ENCODE peak calls at places on chromosome 5, in seven cellular contexts. T is sigmoid colon, C is H1, Y is heart left ventricle, Q is uterus, E is A549, R is transverse colon. O is an unnamed sample.

GRCh38 chr5:145345883-145346282 is 489.3 kb downstream of the PRELID2 start:
- DNase-seq in T (no peak), C (no peak), Y (no peak), Q (no peak), E (no peak), R (no peak), O (no peak)

GRCh38 chr5:98109561-98110006 is 663.9 kb upstream of the RGMB start:
- DNase-seq in T (no peak), C (no peak), Y (no peak), Q (no peak), E (no peak), R (no peak), O (no peak)

GRCh38 chr5:137098663-137099062 is 400.5 kb downstream of the SPOCK1 start:
- DNase-seq in T (no peak), C (no peak), Y (no peak), Q (no peak), E (no peak), R (no peak), O (no peak)

GRCh38 chr5:80894083-80894482 is 66.1 kb upstream of the RASGRF2 start:
- DNase-seq in T (no peak), C (no peak), Y (no peak), Q (no peak), E (no peak), R (no peak), O (no peak)

GRCh38 chr5:73964352-73964751 is 338.4 kb downstream of the ARHGEF28 start:
- DNase-seq in T (no peak), C (no peak), Y (no peak), Q (no peak), E (no peak), R (no peak), O (no peak)

GRCh38 chr5:110346893-110347358 is 379.5 kb downstream of the TMEM232 start:
- DNase-seq in T (no peak), C (no peak), Y (no peak), Q (no peak), E (no peak), R (no peak), O (no peak)

GRCh38 chr5:138752951-138753793 is at the start of gene CTNNA1:
- DNase-seq in T (peak; percentile 89), C (no peak), Y (peak; percentile 90), Q (peak; percentile 83), E (peak; percentile 84), R (peak; percentile 86), O (peak; percentile 74)

GRCh38 chr5:81757404-81757803 is 6.5 kb upstream of the SSBP2 start:
- DNase-seq in T (no peak), C (no peak), Y (no peak), Q (no peak), E (no peak), R (no peak), O (no peak)

GRCh38 chr5:168780888-168781287 is 201.7 kb upstream of the PANK3 start:
- DNase-seq in T (no peak), C (no peak), Y (no peak), Q (no peak), E (no peak), R (no peak), O (no peak)

GRCh38 chr5:132759114-132760042 is 12.2 kb downstream of the CCNI2 start:
- DNase-seq in T (no peak), C (no peak), Y (no peak), Q (no peak), E (no peak), R (peak; percentile 5), O (no peak)

GRCh38 chr5:73213566-73213998 is 40.6 kb downstream of the TMEM174 start:
- DNase-seq in T (no peak), C (no peak), Y (no peak), Q (no peak), E (no peak), R (no peak), O (no peak)

GRCh38 chr5:125043781-125044391 is 297.4 kb upstream of the ZNF608 start:
- DNase-seq in T (no peak), C (no peak), Y (peak; percentile 86), Q (peak; percentile 34), E (peak; percentile 40), R (peak; percentile 23), O (peak; percentile 96)

GRCh38 chr5:136375920-136376319 is 10.6 kb upstream of the TRPC7 start:
- DNase-seq in T (no peak), C (no peak), Y (no peak), Q (no peak), E (no peak), R (no peak), O (no peak)

GRCh38 chr5:134397196-134397595 is 14.5 kb downstream of the CDKN2AIPNL start:
- DNase-seq in T (no peak), C (no peak), Y (no peak), Q (no peak), E (no peak), R (no peak), O (no peak)

GRCh38 chr5:95644351-95645042 is 2.1 kb upstream of the RFESD start:
- DNase-seq in T (peak; percentile 80), C (no peak), Y (no peak), Q (peak; percentile 38), E (peak; percentile 49), R (peak; percentile 63), O (peak; percentile 49)

GRCh38 chr5:178465228-178465860 is 124.8 kb downstream of the COL23A1 start:
- DNase-seq in T (no peak), C (no peak), Y (no peak), Q (no peak), E (no peak), R (no peak), O (no peak)

GRCh38 chr5:177963966-177964365 is 32.1 kb downstream of the PROP1 start:
- DNase-seq in T (no peak), C (no peak), Y (no peak), Q (no peak), E (no peak), R (no peak), O (no peak)

DNA sequence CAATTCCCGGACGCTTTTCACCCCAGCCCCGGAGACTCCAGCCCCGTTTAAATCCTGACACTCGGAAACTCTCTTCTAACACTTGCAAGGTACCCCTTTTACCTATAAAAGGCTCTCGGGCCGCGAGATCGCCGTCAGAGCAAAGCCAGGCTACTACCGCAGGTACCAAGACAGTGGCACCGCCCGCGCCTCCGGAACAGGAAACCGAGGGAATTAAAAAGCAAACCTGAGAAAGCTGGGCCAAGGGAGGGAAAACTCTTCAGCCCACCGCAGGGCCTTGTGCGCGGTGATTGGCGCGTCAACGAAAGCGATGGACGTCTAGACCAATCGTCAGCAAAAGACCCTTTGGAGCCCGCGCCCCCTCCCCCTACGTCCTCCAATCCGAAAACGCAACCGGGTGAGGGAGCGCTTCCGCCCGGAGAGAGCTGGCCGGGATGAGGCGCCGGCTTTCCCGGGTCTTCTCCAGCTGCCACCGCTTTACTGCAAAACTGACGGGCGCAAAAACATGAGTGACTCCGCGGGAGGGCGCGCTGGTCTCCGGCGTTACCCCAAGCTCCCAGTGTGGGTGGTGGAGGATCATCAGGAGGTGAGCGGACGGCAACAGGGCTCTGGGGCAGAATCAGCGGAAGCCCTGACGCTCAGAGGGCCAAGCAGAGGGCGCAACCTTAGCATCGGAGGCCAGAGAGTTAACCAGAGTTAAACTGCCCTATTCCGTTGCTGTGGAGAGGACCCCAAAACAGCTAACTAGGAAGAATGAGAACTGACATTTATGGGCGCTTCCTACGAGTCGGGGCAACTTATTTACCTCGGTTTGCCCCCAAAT is at the start of the genes C5orf22 and DROSHA:
- DNase-seq in T (peak; percentile 98), C (peak; percentile 88), Y (peak; percentile 96), Q (peak; percentile 92), E (peak; percentile 89), R (peak; percentile 96), O (peak; percentile 96)
- TF ChIP-seq POLR2A in T (no peak), C (peak; percentile 76), Y (no peak), Q (peak; percentile 61), E (peak; percentile 66), R (peak; percentile 68), O (peak; percentile 8)

DNA sequence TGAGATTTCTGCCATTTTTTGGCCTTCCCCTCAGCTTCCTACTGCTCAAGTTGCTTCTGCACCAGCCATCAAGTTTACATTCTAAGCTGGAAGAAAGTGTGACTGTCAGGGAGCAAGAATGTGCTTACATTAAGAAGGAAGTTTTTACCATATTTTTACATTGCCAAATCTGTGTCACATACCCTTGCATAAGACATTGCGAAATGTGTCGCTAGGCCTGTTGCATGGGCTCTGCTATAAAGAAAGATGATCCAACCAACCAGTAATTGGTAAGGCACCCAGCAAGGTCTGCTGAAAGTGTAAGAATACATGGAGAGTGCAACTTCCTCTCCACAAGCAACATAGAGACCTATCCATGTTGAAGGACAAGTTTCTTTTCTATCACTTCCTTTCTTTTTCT is 260.3 kb upstream of the CDH10 start:
- DNase-seq in T (no peak), C (no peak), Y (no peak), Q (no peak), E (no peak), R (no peak), O (no peak)
- TF ChIP-seq CTCF in T (no peak), C (no peak), Y (no peak), Q (no peak), E (no peak), R (no peak), O (no peak)

DNA sequence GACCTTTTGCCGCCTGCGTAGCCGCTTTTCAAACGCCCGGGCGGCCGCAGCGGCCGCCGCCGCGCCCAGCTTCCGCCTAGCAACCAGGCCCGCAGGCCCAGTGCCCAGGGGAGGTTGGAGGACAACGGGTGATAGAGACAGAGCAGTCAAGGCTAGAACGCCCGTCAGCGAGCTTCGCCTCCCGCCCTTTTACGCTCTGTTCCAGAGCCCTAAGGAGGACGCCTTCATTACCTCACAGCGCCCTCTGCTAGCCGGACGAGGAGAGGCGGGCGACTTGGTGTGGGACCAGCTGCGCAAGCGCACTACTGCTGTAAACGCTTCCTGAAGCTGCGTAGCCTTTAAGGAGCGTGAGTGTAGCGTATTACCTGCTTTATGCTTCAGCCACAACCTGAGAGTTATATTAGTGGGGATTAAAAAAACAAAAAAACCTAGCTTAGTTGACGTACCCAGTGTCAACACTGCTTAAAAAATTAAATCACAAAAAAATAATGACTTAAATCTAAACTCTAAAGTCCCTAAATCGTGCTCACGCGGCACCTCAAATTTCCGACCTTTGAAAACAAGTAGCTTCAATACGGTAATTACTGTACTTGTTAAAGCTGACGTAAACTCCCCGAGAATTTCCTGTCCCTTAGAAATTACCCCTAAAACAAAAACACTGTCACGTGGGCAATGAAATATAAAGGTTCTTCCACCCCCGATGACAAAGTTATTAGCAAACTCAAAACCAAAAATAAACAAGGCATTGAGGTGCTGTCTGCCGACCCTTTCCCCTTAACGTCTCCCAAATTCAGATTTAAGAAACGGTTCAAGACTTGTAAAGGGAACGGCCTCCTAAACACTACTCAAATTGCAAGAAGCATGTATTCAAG is at the start of gene CEP120:
- DNase-seq in T (peak; percentile 99), C (peak; percentile 97), Y (peak; percentile 99), Q (peak; percentile 99), E (peak; percentile 98), R (peak; percentile 99), O (peak; percentile 98)
- TF ChIP-seq POLR2A in T (peak; percentile 75), C (peak; percentile 91), Y (peak; percentile 59), Q (peak; percentile 85), E (peak; percentile 80), R (peak; percentile 95), O (peak; percentile 92)

GRCh38 chr5:126805108-126805507 is 28.2 kb downstream of the LMNB1 start:
- DNase-seq in T (no peak), C (no peak), Y (no peak), Q (no peak), E (no peak), R (no peak), O (no peak)

GRCh38 chr5:126801174-126801991 is 24.4 kb downstream of the LMNB1 start:
- DNase-seq in T (no peak), C (no peak), Y (no peak), Q (no peak), E (no peak), R (no peak), O (no peak)

GRCh38 chr5:126799780-126800179 is 22.8 kb downstream of the LMNB1 start:
- DNase-seq in T (no peak), C (no peak), Y (no peak), Q (no peak), E (no peak), R (no peak), O (no peak)

GRCh38 chr5:126801992-126802294 is 25.0 kb downstream of the LMNB1 start:
- DNase-seq in T (no peak), C (no peak), Y (no peak), Q (no peak), E (no peak), R (no peak), O (no peak)
- TF ChIP-seq CTCF in T (no peak), C (no peak), Y (peak; percentile 37), Q (no peak), E (peak; percentile 68), R (peak; percentile 34), O (no peak)